ENCODE peak calls at places on chromosomes 6 and 20, in six cellular contexts. D is fibroblast of pulmonary artery, B is left ventricle myocardium inferior, V is pancreas, S is fibroblast of the aortic adventitia, Q is right cardiac atrium. R is an unnamed sample.

GRCh38 chr6:6951355-6951754 is 156.4 kb upstream of the RREB1 start:
- DNase-seq in D (no peak), B (no peak), V (no peak), S (no peak), Q (no peak), R (no peak)

GRCh38 chr6:89970609-89971337 is 76.5 kb downstream of the GJA10 start:
- DNase-seq in D (peak), B (no peak), V (peak), S (peak), Q (no peak), R (peak)

GRCh38 chr6:30615958-30616810 is 859 bp downstream of the PPP1R10 start:
- DNase-seq in D (peak), B (no peak), V (no peak), S (peak), Q (no peak), R (no peak)

GRCh38 chr6:170522565-170523183 is 30.4 kb downstream of the PSMB1 start:
- DNase-seq in D (peak), B (no peak), V (no peak), S (peak), Q (peak), R (no peak)

GRCh38 chr6:6734463-6735455 is 146.2 kb downstream of the LY86 start:
- DNase-seq in D (peak), B (no peak), V (no peak), S (peak), Q (no peak), R (no peak)

GRCh38 chr6:167341038-167341613 is 16.2 kb downstream of the TTLL2 start:
- DNase-seq in D (no peak), B (no peak), V (no peak), S (no peak), Q (no peak), R (no peak)

GRCh38 chr20:36465109-36466080 is 75.9 kb upstream of the MYL9 start:
- DNase-seq in D (peak), B (peak), V (no peak), S (peak), Q (no peak), R (no peak)

GRCh38 chr6:90183587-90184333 is 112.9 kb downstream of the BACH2 start:
- DNase-seq in D (no peak), B (no peak), V (no peak), S (no peak), Q (no peak), R (no peak)

GRCh38 chr6:125784365-125784764 is 6.4 kb upstream of the NCOA7 start:
- DNase-seq in D (peak), B (no peak), V (no peak), S (peak), Q (no peak), R (no peak)

GRCh38 chr6:125780540-125781306 is 10.0 kb upstream of the NCOA7 start:
- DNase-seq in D (peak), B (peak), V (peak), S (peak), Q (peak), R (peak)

GRCh38 chr6:125781307-125781868 is 9.4 kb upstream of the NCOA7 start:
- DNase-seq in D (peak), B (no peak), V (no peak), S (peak), Q (no peak), R (no peak)

GRCh38 chr6:125779924-125780539 is 10.7 kb upstream of the NCOA7 start:
- DNase-seq in D (peak), B (peak), V (peak), S (peak), Q (peak), R (peak)
- H3K4me3 ChIP-seq in D (peak), B (peak), V (peak), S (peak), Q (peak), R (peak)

DNA sequence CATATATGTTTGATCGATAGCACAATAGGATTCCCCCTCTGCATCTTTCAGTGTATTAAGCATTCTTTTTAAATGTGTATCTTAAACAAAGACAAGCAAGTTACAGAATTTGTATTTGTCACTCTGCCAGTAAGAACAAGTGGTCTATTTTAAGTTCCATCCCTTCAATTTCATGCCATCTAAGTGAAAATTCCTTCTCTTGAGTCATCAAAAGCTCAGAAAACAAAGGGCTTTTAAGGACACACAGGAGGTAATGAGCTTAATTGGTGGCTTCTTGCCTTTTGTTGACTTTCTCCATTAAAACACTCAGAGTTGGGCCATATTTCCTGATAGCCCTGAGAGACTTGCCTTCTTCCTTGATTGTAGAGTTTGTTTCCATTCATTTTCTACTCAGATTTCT is 547.7 kb downstream of the TENT5A start:
- DNase-seq in D (peak), B (no peak), V (no peak), S (peak), Q (no peak), R (no peak)
- H3K4me3 ChIP-seq in D (no peak), B (no peak), V (no peak), S (no peak), Q (no peak), R (no peak)

DNA sequence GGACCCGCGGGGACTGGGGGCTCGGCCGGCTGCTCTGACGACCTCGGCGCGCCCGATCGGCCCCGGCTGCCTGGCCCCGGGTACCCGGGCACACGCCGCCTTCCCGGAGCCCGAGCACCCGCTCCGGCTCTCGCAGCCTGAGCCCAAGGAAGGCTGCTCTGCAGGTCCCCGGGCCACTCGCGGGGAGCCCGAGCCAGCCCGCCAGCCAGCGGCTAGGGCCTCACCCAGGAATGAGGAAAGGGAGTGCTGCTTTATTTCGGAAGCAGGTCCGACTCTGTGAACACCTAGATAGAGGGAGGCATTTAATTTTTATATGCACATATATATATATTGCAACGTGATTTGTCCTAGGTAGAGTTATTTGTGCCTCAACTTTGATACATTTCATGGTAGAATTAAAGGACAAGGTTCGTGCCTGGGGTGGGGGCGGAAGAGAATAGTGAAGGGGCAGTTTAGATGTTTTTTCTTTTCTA is 15.5 kb downstream of the FOXA2 start:
- DNase-seq in D (no peak), B (no peak), V (no peak), S (no peak), Q (no peak), R (no peak)
- H3K4me3 ChIP-seq in D (no peak), B (no peak), V (peak), S (no peak), Q (no peak), R (no peak)

GRCh38 chr6:27812078-27812804 is 100.0 kb downstream of the OR2B2 start:
- DNase-seq in D (no peak), B (no peak), V (no peak), S (no peak), Q (no peak), R (no peak)
- H3K4me3 ChIP-seq in D (no peak), B (no peak), V (no peak), S (no peak), Q (no peak), R (no peak)

GRCh38 chr6:142395266-142395665 is 93.5 kb downstream of the ADGRG6 start:
- DNase-seq in D (no peak), B (no peak), V (no peak), S (no peak), Q (no peak), R (no peak)
- H3K4me3 ChIP-seq in D (no peak), B (no peak), V (no peak), S (no peak), Q (no peak), R (no peak)

GRCh38 chr20:18621004-18621403 is 33.1 kb downstream of the DTD1 start:
- DNase-seq in D (no peak), B (no peak), V (no peak), S (no peak), Q (no peak), R (no peak)
- H3K4me3 ChIP-seq in D (no peak), B (no peak), V (no peak), S (no peak), Q (no peak), R (no peak)